ENCODE peak calls at places on chromosomes 6 and 20, in ten cellular contexts. X is T follicular helper cell; C is M059J; E is lung microvascular endothelial cell; K is kidney tubule cell; T is ovary; R is right lobe of liver; H is stimulated activated naive B cell treated with anti-CD40 and anti-IgM and Interleukin-4, amounts not matched to agents 10 μg/mL and 1 μg/mL and 100 μg/mL, for 72 hours; G is frontal cortex; I is AG04450. Y is an unnamed sample.

GRCh38 chr6:18263561-18264337 is 581 bp downstream of the DEK start:
- DNase-seq in E (peak), C (peak), T (peak), R (peak), X (no peak), I (no peak), G (peak), H (peak), K (peak), Y (peak)

GRCh38 chr20:4671015-4671414 is 50.7 kb upstream of the PRND start:
- DNase-seq in R (no peak), K (no peak), I (no peak), X (no peak), C (no peak), T (no peak), G (no peak), E (peak), H (no peak), Y (no peak)

GRCh38 chr6:43606019-43606418 is 23.0 kb downstream of the GTPBP2 start:
- DNase-seq in G (no peak), E (no peak), K (no peak), T (no peak), C (no peak), X (no peak), R (no peak), H (no peak), I (no peak), Y (no peak)

GRCh38 chr6:24933868-24934401 is 1.8 kb downstream of the RIPOR2 start:
- DNase-seq in K (peak), I (no peak), C (no peak), H (no peak), T (no peak), R (no peak), E (peak), X (peak), G (no peak), Y (peak)

GRCh38 chr6:99026135-99026534 is 78.4 kb upstream of the FBXL4 start:
- DNase-seq in G (no peak), K (peak), I (no peak), C (no peak), T (no peak), R (no peak), E (peak), X (no peak), H (no peak), Y (no peak)

GRCh38 chr20:50286609-50287008 is 96.0 kb downstream of the CEBPB start:
- DNase-seq in X (no peak), R (peak), K (peak), T (peak), H (no peak), G (no peak), C (peak), I (no peak), E (no peak), Y (peak)

GRCh38 chr6:33590531-33591198 is 10.6 kb upstream of the BAK1 start:
- DNase-seq in T (peak), X (no peak), G (no peak), R (no peak), E (peak), I (no peak), H (no peak), C (peak), K (peak), Y (no peak)

GRCh38 chr6:55825402-55826051 is 49.9 kb downstream of the BMP5 start:
- DNase-seq in T (no peak), E (peak), G (no peak), K (peak), R (no peak), H (no peak), X (no peak), C (peak), I (peak), Y (no peak)

GRCh38 chr6:43812850-43813584 is 43.0 kb downstream of the VEGFA start:
- DNase-seq in I (no peak), K (peak), H (peak), C (no peak), G (no peak), T (no peak), E (no peak), R (no peak), X (no peak), Y (no peak)

GRCh38 chr20:63893999-63894357 is 948 bp upstream of the DNAJC5 start:
- DNase-seq in X (no peak), E (no peak), C (peak), G (no peak), I (no peak), T (no peak), K (peak), R (no peak), H (no peak), Y (no peak)

GRCh38 chr6:156944412-156944811 is 167.2 kb downstream of the ARID1B start:
- DNase-seq in K (no peak), C (peak), X (no peak), E (no peak), T (no peak), H (no peak), R (no peak), I (no peak), G (no peak), Y (no peak)

GRCh38 chr20:31751126-31751525 is 12.0 kb downstream of the TPX2 start:
- DNase-seq in E (no peak), G (no peak), T (no peak), K (peak), I (peak), X (no peak), R (no peak), H (no peak), C (peak), Y (no peak)

GRCh38 chr20:4063631-4064030 is 48.3 kb upstream of the RNF24 start:
- DNase-seq in I (no peak), C (peak), H (no peak), R (no peak), T (no peak), E (no peak), K (peak), G (no peak), X (no peak), Y (no peak)

GRCh38 chr6:136544326-136544725 is 5.9 kb downstream of the MAP7 start:
- DNase-seq in X (no peak), K (no peak), C (no peak), T (no peak), I (no peak), G (no peak), E (no peak), H (no peak), R (no peak), Y (no peak)

GRCh38 chr6:24763578-24763977 is 11.2 kb upstream of the GMNN start:
- DNase-seq in R (no peak), T (no peak), H (no peak), K (no peak), C (no peak), E (no peak), G (no peak), X (no peak), I (no peak), Y (no peak)

GRCh38 chr6:42195415-42195814 is 659 bp upstream of the GUCA1B start:
- DNase-seq in X (no peak), C (no peak), T (no peak), G (no peak), H (no peak), I (no peak), E (no peak), R (no peak), K (no peak), Y (no peak)

GRCh38 chr6:78623567-78623966 is 243.8 kb upstream of the IRAK1BP1 start:
- DNase-seq in C (peak), X (no peak), R (no peak), H (no peak), K (no peak), I (no peak), T (no peak), G (no peak), E (no peak), Y (no peak)

GRCh38 chr6:52815167-52816092 is 11.8 kb upstream of the GSTA1 start:
- DNase-seq in R (peak), H (peak), X (peak), T (no peak), C (peak), K (peak), I (no peak), G (peak), E (peak), Y (peak)

GRCh38 chr6:47621838-47622449 is 76.4 kb upstream of the ADGRF4 start:
- DNase-seq in K (no peak), X (no peak), C (no peak), H (no peak), G (no peak), T (no peak), E (no peak), R (no peak), I (no peak), Y (no peak)

GRCh38 chr6:144661101-144661806 is 376.1 kb downstream of the UTRN start:
- DNase-seq in K (peak), I (no peak), G (no peak), E (no peak), C (peak), X (no peak), T (no peak), H (no peak), R (no peak), Y (no peak)